ENCODE peak calls at places on chromosomes 7 and 10, in eight cellular contexts. X is hepatocyte; W is stimulated activated CD4-positive, alpha-beta T cell treated with anti-CD3 and anti-CD28 coated beads, TNF-alpha, amount 100 ng/mL, for 48 hours; U is RWPE1; D is germinal center; A is Right ventricle myocardium superior; S is cardiac fibroblast; Y is AG04450. G is an unnamed sample.

GRCh38 chr7:130912910-130913720 is 179.1 kb upstream of the KLF14 start:
- DNase-seq in X (peak; percentile 68), W (peak; percentile 70), U (peak; percentile 80), D (peak; percentile 66), A (peak; percentile 70), S (peak; percentile 100), Y (peak; percentile 95), G (peak; percentile 89)

GRCh38 chr10:123743441-123744225 is 77.5 kb downstream of the GPR26 start:
- DNase-seq in X (no peak), W (no peak), U (no peak), D (no peak), A (no peak), S (no peak), Y (no peak), G (no peak)

GRCh38 chr10:617471-617870 is 72.0 kb downstream of the DIP2C start:
- DNase-seq in X (no peak), W (no peak), U (no peak), D (no peak), A (no peak), S (no peak), Y (no peak), G (no peak)

GRCh38 chr7:131610007-131610406 is 53.6 kb upstream of the PODXL start:
- DNase-seq in X (no peak), W (no peak), U (no peak), D (no peak), A (no peak), S (no peak), Y (no peak), G (no peak)

GRCh38 chr7:99190359-99191009 is 17.4 kb downstream of the KPNA7 start:
- DNase-seq in X (peak; percentile 30), W (no peak), U (no peak), D (no peak), A (no peak), S (no peak), Y (no peak), G (no peak)

GRCh38 chr7:134362587-134363483 is 46.1 kb upstream of the SLC35B4 start:
- DNase-seq in X (no peak), W (no peak), U (no peak), D (no peak), A (no peak), S (peak; percentile 74), Y (no peak), G (no peak)

GRCh38 chr7:86469680-86470295 is 173.9 kb upstream of the GRM3 start:
- DNase-seq in X (peak; percentile 89), W (peak; percentile 55), U (peak; percentile 40), D (peak; percentile 26), A (peak; percentile 33), S (peak; percentile 84), Y (no peak), G (peak; percentile 6)

GRCh38 chr7:31116615-31117014 is 64.5 kb downstream of the ADCYAP1R1 start:
- DNase-seq in X (no peak), W (no peak), U (no peak), D (no peak), A (no peak), S (no peak), Y (no peak), G (no peak)

GRCh38 chr7:192035-192649 is at the start of gene FAM20C:
- DNase-seq in X (peak; percentile 94), W (peak; percentile 20), U (peak; percentile 90), D (peak; percentile 32), A (peak; percentile 93), S (peak; percentile 77), Y (peak; percentile 55), G (peak; percentile 42)

GRCh38 chr10:31083765-31084184 is 52.1 kb upstream of the ZNF438 start:
- DNase-seq in X (peak; percentile 42), W (peak; percentile 59), U (peak; percentile 37), D (no peak), A (no peak), S (peak; percentile 76), Y (no peak), G (peak; percentile 12)

GRCh38 chr7:123661765-123662164 is 6.1 kb downstream of the LMOD2 start:
- DNase-seq in X (no peak), W (no peak), U (no peak), D (no peak), A (no peak), S (no peak), Y (no peak), G (no peak)

GRCh38 chr7:29898301-29898700 is 91.3 kb downstream of the SCRN1 start:
- DNase-seq in X (no peak), W (no peak), U (no peak), D (no peak), A (no peak), S (no peak), Y (no peak), G (no peak)

GRCh38 chr7:8260871-8261707 is 878 bp downstream of the ICA1 start:
- DNase-seq in X (peak; percentile 62), W (peak; percentile 11), U (peak; percentile 49), D (peak; percentile 3), A (peak; percentile 82), S (no peak), Y (no peak), G (no peak)

GRCh38 chr10:110786172-110786571 is 85.6 kb upstream of the PDCD4 start:
- DNase-seq in X (no peak), W (no peak), U (no peak), D (no peak), A (no peak), S (no peak), Y (no peak), G (no peak)

GRCh38 chr10:51244739-51245138 is 170.5 kb downstream of the PRKG1 start:
- DNase-seq in X (peak; percentile 8), W (no peak), U (no peak), D (no peak), A (no peak), S (peak; percentile 71), Y (peak; percentile 10), G (no peak)

GRCh38 chr10:124353091-124353815 is 65.5 kb downstream of the OAT start:
- DNase-seq in X (no peak), W (no peak), U (no peak), D (no peak), A (no peak), S (no peak), Y (no peak), G (no peak)

GRCh38 chr7:158274996-158275395 is 312.6 kb downstream of the PTPRN2 start:
- DNase-seq in X (no peak), W (no peak), U (no peak), D (no peak), A (no peak), S (no peak), Y (no peak), G (no peak)

GRCh38 chr7:54711900-54712595 is 47.0 kb downstream of the SEC61G start:
- DNase-seq in X (no peak), W (no peak), U (no peak), D (no peak), A (no peak), S (no peak), Y (no peak), G (no peak)

GRCh38 chr10:3530346-3531096 is 254.5 kb downstream of the KLF6 start:
- DNase-seq in X (no peak), W (no peak), U (peak; percentile 34), D (no peak), A (no peak), S (no peak), Y (no peak), G (no peak)

GRCh38 chr7:151817315-151817690 is 59.6 kb downstream of the PRKAG2 start:
- DNase-seq in X (no peak), W (no peak), U (no peak), D (no peak), A (peak; percentile 10), S (no peak), Y (no peak), G (no peak)

GRCh38 chr10:77070317-77070716 is 567.3 kb downstream of the KCNMA1 start:
- DNase-seq in X (no peak), W (no peak), U (no peak), D (no peak), A (no peak), S (no peak), Y (no peak), G (no peak)

GRCh38 chr7:17021205-17021604 is 139.4 kb upstream of the AGR3 start:
- DNase-seq in X (peak; percentile 39), W (no peak), U (peak; percentile 72), D (no peak), A (no peak), S (peak; percentile 36), Y (no peak), G (no peak)

GRCh38 chr10:124058346-124059003 is 34.9 kb downstream of the CHST15 start:
- DNase-seq in X (no peak), W (no peak), U (no peak), D (no peak), A (no peak), S (peak; percentile 2), Y (no peak), G (no peak)

GRCh38 chr10:48518412-48518811 is 86.5 kb downstream of the ARHGAP22 start:
- DNase-seq in X (no peak), W (no peak), U (no peak), D (no peak), A (no peak), S (no peak), Y (no peak), G (no peak)

GRCh38 chr10:101189461-101190401 is 39.5 kb downstream of the LBX1 start:
- DNase-seq in X (no peak), W (no peak), U (no peak), D (no peak), A (no peak), S (no peak), Y (no peak), G (no peak)

GRCh38 chr7:40571796-40572195 is 437.0 kb downstream of the SUGCT start:
- DNase-seq in X (no peak), W (no peak), U (no peak), D (no peak), A (no peak), S (peak; percentile 53), Y (no peak), G (no peak)

GRCh38 chr10:73159038-73159648 is 8.7 kb downstream of the ECD start:
- DNase-seq in X (peak; percentile 73), W (peak; percentile 12), U (peak; percentile 51), D (peak; percentile 57), A (peak; percentile 48), S (peak; percentile 73), Y (peak; percentile 15), G (peak; percentile 50)

GRCh38 chr7:136728945-136729344 is 139.5 kb upstream of the CHRM2 start:
- DNase-seq in X (no peak), W (no peak), U (no peak), D (no peak), A (no peak), S (no peak), Y (no peak), G (no peak)

GRCh38 chr10:36280396-36280795 is 638.3 kb upstream of the FZD8 start:
- DNase-seq in X (no peak), W (no peak), U (no peak), D (no peak), A (no peak), S (peak; percentile 58), Y (no peak), G (no peak)

GRCh38 chr10:97399843-97400545 is 1.1 kb downstream of the RRP12 start:
- DNase-seq in X (peak; percentile 78), W (no peak), U (peak; percentile 91), D (peak; percentile 49), A (no peak), S (peak; percentile 85), Y (peak; percentile 32), G (peak; percentile 39)

GRCh38 chr10:23337616-23338015 is 7.0 kb downstream of the C10orf67 start:
- DNase-seq in X (no peak), W (no peak), U (no peak), D (no peak), A (no peak), S (no peak), Y (no peak), G (no peak)

GRCh38 chr7:78901566-78901965 is 551.9 kb downstream of the MAGI2 start:
- DNase-seq in X (no peak), W (no peak), U (no peak), D (no peak), A (no peak), S (no peak), Y (no peak), G (no peak)

GRCh38 chr7:114084381-114085312 is 165.8 kb upstream of the PPP1R3A start:
- DNase-seq in X (peak; percentile 62), W (no peak), U (peak; percentile 5), D (peak; percentile 13), A (peak; percentile 61), S (no peak), Y (no peak), G (peak; percentile 16)

GRCh38 chr7:38822556-38822955 is 86.4 kb downstream of the VPS41 start:
- DNase-seq in X (no peak), W (no peak), U (no peak), D (no peak), A (no peak), S (peak; percentile 33), Y (no peak), G (no peak)

G was measured in naive B cell.